ENCODE peak calls at places on chromosomes 7 and 10, in seven cellular contexts. N is iPS-NIHi11; H is cardiac septum; A is CD4-positive, alpha-beta memory T cell; C is tibial nerve; P is NCI-H187; X is Right ventricle myocardium inferior. R is an unnamed sample.

GRCh38 chr7:98423043-98423442 is 22.2 kb upstream of the BAIAP2L1 start:
- DNase-seq in C (no peak), X (no peak), H (no peak), A (no peak), P (no peak), N (peak), R (no peak)

GRCh38 chr7:119482671-119483070 is 790.3 kb upstream of the KCND2 start:
- DNase-seq in C (no peak), H (no peak), N (no peak), P (no peak), A (no peak), X (no peak), R (no peak)

GRCh38 chr10:102118867-102119266 is 1.3 kb downstream of the LDB1 start:
- DNase-seq in N (no peak), X (no peak), C (no peak), A (no peak), P (no peak), H (no peak), R (no peak)

GRCh38 chr10:96244354-96244753 is 27.0 kb downstream of the BLNK start:
- DNase-seq in N (no peak), C (no peak), X (no peak), A (no peak), H (no peak), P (no peak), R (no peak)

GRCh38 chr7:157549612-157550299 is 213.0 kb downstream of the DNAJB6 start:
- DNase-seq in H (peak), N (no peak), P (no peak), C (no peak), X (no peak), A (no peak), R (no peak)

GRCh38 chr10:76711374-76711997 is 926.1 kb downstream of the KCNMA1 start:
- DNase-seq in X (no peak), A (no peak), C (no peak), N (no peak), P (peak), H (no peak), R (no peak)

GRCh38 chr7:99365318-99366141 is 9.0 kb upstream of the ARPC1B start:
- DNase-seq in N (peak), C (no peak), X (peak), P (no peak), H (peak), A (peak), R (peak)

GRCh38 chr7:115672024-115672423 is 358.5 kb downstream of the TFEC start:
- DNase-seq in X (no peak), P (no peak), A (no peak), N (no peak), C (no peak), H (no peak), R (no peak)

GRCh38 chr10:95403690-95404459 is 113.1 kb upstream of the PDLIM1 start:
- DNase-seq in A (no peak), C (no peak), X (peak), P (no peak), N (no peak), H (no peak), R (no peak)

GRCh38 chr10:25050402-25050801 is 34.0 kb downstream of the THNSL1 start:
- DNase-seq in H (no peak), A (no peak), P (no peak), C (no peak), X (no peak), N (no peak), R (no peak)

GRCh38 chr10:96107623-96108038 is 22.5 kb upstream of the ZNF518A start:
- DNase-seq in X (no peak), H (no peak), C (no peak), N (no peak), A (no peak), P (no peak), R (no peak)

GRCh38 chr7:46448478-46448877 is 527.4 kb upstream of the IGFBP3 start:
- DNase-seq in N (no peak), H (no peak), C (no peak), P (no peak), X (no peak), A (no peak), R (no peak)

GRCh38 chr10:119441151-119441821 is 101.2 kb downstream of the RGS10 start:
- DNase-seq in H (no peak), N (no peak), C (peak), P (no peak), A (no peak), X (peak), R (no peak)

R was measured in naive thymus-derived CD4-positive, alpha-beta T cell.